ENCODE peak calls at places on chromosome 15, in seven cellular contexts. One of them, this sample, is unnamed.

GRCh38 chr15:90646662-90647305 is 70.4 kb upstream of the BLM start:
- DNase-seq in Right ventricle myocardium superior: peak
- DNase-seq in DMS153: no peak
- DNase-seq in iPS-NIHi11: no peak
- DNase-seq in DMS53: peak
- DNase-seq in EH: no peak
- DNase-seq in ovary: no peak
- DNase-seq in this sample: no peak

GRCh38 chr15:74901612-74902063 is 5.0 kb downstream of the FAM219B start:
- DNase-seq in ovary: peak
- DNase-seq in Right ventricle myocardium superior: peak
- DNase-seq in iPS-NIHi11: peak
- DNase-seq in DMS153: no peak
- DNase-seq in DMS53: peak
- DNase-seq in EH: peak
- DNase-seq in this sample: peak

GRCh38 chr15:47663106-47663505 is 54.2 kb upstream of the SEMA6D start:
- DNase-seq in DMS53: no peak
- DNase-seq in Right ventricle myocardium superior: no peak
- DNase-seq in iPS-NIHi11: no peak
- DNase-seq in EH: no peak
- DNase-seq in DMS153: no peak
- DNase-seq in ovary: no peak
- DNase-seq in this sample: no peak

GRCh38 chr15:29043731-29044485 is 158.1 kb downstream of the APBA2 start:
- DNase-seq in ovary: no peak
- DNase-seq in iPS-NIHi11: no peak
- DNase-seq in DMS53: no peak
- DNase-seq in DMS153: no peak
- DNase-seq in EH: peak
- DNase-seq in Right ventricle myocardium superior: no peak
- DNase-seq in this sample: no peak

GRCh38 chr15:69893863-69894262 is 203.9 kb downstream of the TLE3 start:
- DNase-seq in EH: peak
- DNase-seq in ovary: no peak
- DNase-seq in Right ventricle myocardium superior: peak
- DNase-seq in DMS53: peak
- DNase-seq in iPS-NIHi11: peak
- DNase-seq in DMS153: no peak
- DNase-seq in this sample: peak

GRCh38 chr15:52733078-52733477 is 53.9 kb upstream of the ATOSA start:
- DNase-seq in ovary: peak
- DNase-seq in DMS153: no peak
- DNase-seq in iPS-NIHi11: no peak
- DNase-seq in Right ventricle myocardium superior: no peak
- DNase-seq in DMS53: no peak
- DNase-seq in EH: peak
- DNase-seq in this sample: peak

GRCh38 chr15:100759116-100759515 is 120.5 kb upstream of the ALDH1A3 start:
- DNase-seq in DMS153: no peak
- DNase-seq in EH: peak
- DNase-seq in Right ventricle myocardium superior: no peak
- DNase-seq in ovary: no peak
- DNase-seq in DMS53: peak
- DNase-seq in iPS-NIHi11: no peak
- DNase-seq in this sample: peak

GRCh38 chr15:85581495-85581894 is 201.1 kb downstream of the AKAP13 start:
- DNase-seq in DMS53: no peak
- DNase-seq in Right ventricle myocardium superior: peak
- DNase-seq in DMS153: no peak
- DNase-seq in EH: no peak
- DNase-seq in ovary: no peak
- DNase-seq in iPS-NIHi11: no peak
- DNase-seq in this sample: no peak

GRCh38 chr15:98144388-98144787 is 183.9 kb downstream of the ARRDC4 start:
- DNase-seq in DMS53: no peak
- DNase-seq in iPS-NIHi11: no peak
- DNase-seq in Right ventricle myocardium superior: no peak
- DNase-seq in EH: no peak
- DNase-seq in ovary: no peak
- DNase-seq in DMS153: no peak
- DNase-seq in this sample: no peak

GRCh38 chr15:47516576-47517371 is 200.5 kb upstream of the SEMA6D start:
- DNase-seq in ovary: no peak
- DNase-seq in DMS153: no peak
- DNase-seq in DMS53: no peak
- DNase-seq in EH: peak
- DNase-seq in iPS-NIHi11: no peak
- DNase-seq in Right ventricle myocardium superior: no peak
- DNase-seq in this sample: peak

GRCh38 chr15:42129364-42129763 is 27.1 kb downstream of the PLA2G4F start:
- DNase-seq in Right ventricle myocardium superior: no peak
- DNase-seq in DMS153: no peak
- DNase-seq in DMS53: no peak
- DNase-seq in ovary: no peak
- DNase-seq in EH: no peak
- DNase-seq in iPS-NIHi11: no peak
- DNase-seq in this sample: no peak

GRCh38 chr15:35329521-35329921 is 216.4 kb downstream of the DPH6 start:
- DNase-seq in Right ventricle myocardium superior: no peak
- DNase-seq in iPS-NIHi11: no peak
- DNase-seq in DMS53: no peak
- DNase-seq in DMS153: no peak
- DNase-seq in ovary: no peak
- DNase-seq in EH: peak
- DNase-seq in this sample: peak

GRCh38 chr15:38252481-38253311 is at the start of gene SPRED1:
- DNase-seq in Right ventricle myocardium superior: peak
- DNase-seq in ovary: peak
- DNase-seq in DMS53: peak
- DNase-seq in DMS153: no peak
- DNase-seq in iPS-NIHi11: peak
- DNase-seq in EH: peak
- DNase-seq in this sample: peak

GRCh38 chr15:80242132-80242769 is 9.8 kb downstream of the CTXND1 start:
- DNase-seq in DMS153: no peak
- DNase-seq in Right ventricle myocardium superior: no peak
- DNase-seq in EH: peak
- DNase-seq in iPS-NIHi11: peak
- DNase-seq in DMS53: peak
- DNase-seq in ovary: no peak
- DNase-seq in this sample: peak

GRCh38 chr15:66039117-66039860 is 170.0 kb downstream of the RAB11A start:
- DNase-seq in DMS153: no peak
- DNase-seq in DMS53: no peak
- DNase-seq in Right ventricle myocardium superior: no peak
- DNase-seq in iPS-NIHi11: peak
- DNase-seq in ovary: no peak
- DNase-seq in EH: peak
- DNase-seq in this sample: peak

This sample was measured in AG10803.